ENCODE peak calls at places on chromosomes 12 and 14, in eight cellular contexts. Q is RWPE1; B is WTC11; U is tibial artery; C is cardiac fibroblast; S is NB4; H is heart right ventricle; M is CD4-positive, alpha-beta T cell. X is an unnamed sample.

GRCh38 chr14:100246809-100247428 is 8.0 kb downstream of the YY1 start:
- DNase-seq in B (no peak), S (peak), Q (peak), M (no peak), H (no peak), C (peak), U (no peak), X (no peak)

GRCh38 chr14:72629534-72629933 is 264.4 kb downstream of the DPF3 start:
- DNase-seq in M (no peak), U (no peak), Q (no peak), S (no peak), B (no peak), C (no peak), H (no peak), X (no peak)

GRCh38 chr14:67641902-67642749 is 22.4 kb downstream of the ARG2 start:
- DNase-seq in C (no peak), U (no peak), M (no peak), Q (no peak), B (no peak), H (no peak), S (no peak), X (no peak)

GRCh38 chr12:11822071-11822818 is 172.8 kb downstream of the ETV6 start:
- DNase-seq in S (no peak), H (no peak), C (peak), B (no peak), M (peak), U (no peak), Q (no peak), X (no peak)

GRCh38 chr12:23867794-23868193 is 81.7 kb downstream of the SOX5 start:
- DNase-seq in H (no peak), C (no peak), U (no peak), B (no peak), Q (no peak), S (no peak), M (no peak), X (no peak)

GRCh38 chr12:12723147-12723680 is 6.0 kb downstream of the CDKN1B start:
- DNase-seq in B (no peak), S (peak), U (no peak), H (no peak), Q (no peak), M (no peak), C (no peak), X (no peak)

GRCh38 chr12:95877622-95878021 is 18.9 kb downstream of the SNRPF start:
- DNase-seq in Q (no peak), U (no peak), C (peak), S (no peak), M (no peak), B (no peak), H (no peak), X (no peak)

GRCh38 chr12:50517456-50518048 is 12.8 kb downstream of the DIP2B start:
- DNase-seq in S (peak), Q (peak), C (peak), B (no peak), H (no peak), U (no peak), M (no peak), X (no peak)

GRCh38 chr14:23167006-23167847 is 16.2 kb downstream of the SLC7A8 start:
- DNase-seq in M (no peak), H (no peak), S (no peak), B (no peak), C (no peak), Q (no peak), U (no peak), X (no peak)

GRCh38 chr14:20564501-20564997 is 3.7 kb upstream of the RNASE9 start:
- DNase-seq in S (no peak), H (no peak), B (peak), M (no peak), C (no peak), U (no peak), Q (no peak), X (no peak)

GRCh38 chr14:95065411-95065810 is 91.9 kb downstream of the DICER1 start:
- DNase-seq in Q (no peak), C (no peak), H (no peak), M (no peak), U (no peak), S (no peak), B (no peak), X (no peak)

GRCh38 chr12:55972906-55973597 is 826 bp upstream of the RAB5B start:
- DNase-seq in U (no peak), Q (no peak), C (no peak), H (no peak), M (no peak), S (peak), B (no peak), X (no peak)

GRCh38 chr14:91059576-91060471 is 617 bp downstream of the RPS6KA5 start:
- DNase-seq in C (no peak), M (peak), H (peak), B (peak), Q (peak), U (peak), S (peak), X (peak)

GRCh38 chr14:103115845-103116572 is 7.3 kb upstream of the TNFAIP2 start:
- DNase-seq in B (no peak), Q (no peak), S (no peak), H (no peak), C (peak), M (no peak), U (no peak), X (no peak)

GRCh38 chr14:64698899-64699298 is 5.3 kb upstream of the PLEKHG3 start:
- DNase-seq in Q (no peak), H (no peak), S (peak), C (no peak), M (no peak), B (no peak), U (peak), X (no peak)

GRCh38 chr12:97375310-97375709 is 87.3 kb upstream of the RMST start:
- DNase-seq in S (no peak), Q (no peak), H (no peak), B (no peak), M (no peak), C (no peak), U (no peak), X (no peak)

GRCh38 chr12:126337556-126337955 is 1272.3 kb downstream of the AACS start:
- DNase-seq in C (peak), Q (peak), S (no peak), M (no peak), U (no peak), H (no peak), B (no peak), X (no peak)

GRCh38 chr14:72810201-72810600 is 83.7 kb downstream of the DPF3 start:
- DNase-seq in M (no peak), H (no peak), Q (no peak), C (peak), B (no peak), S (no peak), U (no peak), X (no peak)

GRCh38 chr12:3930216-3930615 is 57.0 kb upstream of the PARP11 start:
- DNase-seq in S (no peak), C (no peak), B (no peak), Q (no peak), M (no peak), U (no peak), H (no peak), X (no peak)

GRCh38 chr14:50756300-50756699 is 74.7 kb downstream of the NIN start:
- DNase-seq in S (no peak), H (no peak), M (no peak), Q (no peak), U (no peak), B (no peak), C (no peak), X (no peak)

GRCh38 chr14:50745401-50746058 is 77.4 kb upstream of the SAV1 start:
- DNase-seq in C (no peak), M (no peak), H (no peak), S (no peak), Q (no peak), B (no peak), U (no peak), X (no peak)

GRCh38 chr14:50750323-50750722 is 80.6 kb downstream of the NIN start:
- DNase-seq in H (no peak), M (no peak), C (no peak), S (no peak), B (no peak), U (no peak), Q (no peak), X (no peak)
- TF ChIP-seq CTCF in H (no peak), M (no peak), C (no peak), S (no peak), B (no peak), U (no peak), Q (no peak), X (no peak)

GRCh38 chr12:118103231-118103600 is 595 bp downstream of the VSIG10 start:
- DNase-seq in H (no peak), M (no peak), C (peak), Q (peak), S (peak), U (no peak), B (no peak), X (no peak)

GRCh38 chr12:118102070-118102469 is 1.7 kb downstream of the VSIG10 start:
- DNase-seq in H (no peak), C (no peak), U (no peak), S (no peak), M (no peak), B (no peak), Q (peak), X (no peak)

GRCh38 chr12:118101051-118101450 is 2.8 kb downstream of the VSIG10 start:
- DNase-seq in H (no peak), M (no peak), U (no peak), C (no peak), B (no peak), Q (no peak), S (no peak), X (no peak)

GRCh38 chr12:118102609-118103008 is 1.2 kb downstream of the VSIG10 start:
- DNase-seq in Q (peak), M (no peak), U (no peak), B (no peak), S (no peak), H (no peak), C (no peak), X (no peak)

GRCh38 chr12:118103601-118104382 is at the start of gene VSIG10:
- DNase-seq in U (peak), M (no peak), B (peak), H (peak), S (peak), Q (peak), C (peak), X (peak)
- TF ChIP-seq CTCF in U (no peak), M (no peak), B (no peak), H (no peak), S (no peak), Q (no peak), C (no peak), X (no peak)

DNA sequence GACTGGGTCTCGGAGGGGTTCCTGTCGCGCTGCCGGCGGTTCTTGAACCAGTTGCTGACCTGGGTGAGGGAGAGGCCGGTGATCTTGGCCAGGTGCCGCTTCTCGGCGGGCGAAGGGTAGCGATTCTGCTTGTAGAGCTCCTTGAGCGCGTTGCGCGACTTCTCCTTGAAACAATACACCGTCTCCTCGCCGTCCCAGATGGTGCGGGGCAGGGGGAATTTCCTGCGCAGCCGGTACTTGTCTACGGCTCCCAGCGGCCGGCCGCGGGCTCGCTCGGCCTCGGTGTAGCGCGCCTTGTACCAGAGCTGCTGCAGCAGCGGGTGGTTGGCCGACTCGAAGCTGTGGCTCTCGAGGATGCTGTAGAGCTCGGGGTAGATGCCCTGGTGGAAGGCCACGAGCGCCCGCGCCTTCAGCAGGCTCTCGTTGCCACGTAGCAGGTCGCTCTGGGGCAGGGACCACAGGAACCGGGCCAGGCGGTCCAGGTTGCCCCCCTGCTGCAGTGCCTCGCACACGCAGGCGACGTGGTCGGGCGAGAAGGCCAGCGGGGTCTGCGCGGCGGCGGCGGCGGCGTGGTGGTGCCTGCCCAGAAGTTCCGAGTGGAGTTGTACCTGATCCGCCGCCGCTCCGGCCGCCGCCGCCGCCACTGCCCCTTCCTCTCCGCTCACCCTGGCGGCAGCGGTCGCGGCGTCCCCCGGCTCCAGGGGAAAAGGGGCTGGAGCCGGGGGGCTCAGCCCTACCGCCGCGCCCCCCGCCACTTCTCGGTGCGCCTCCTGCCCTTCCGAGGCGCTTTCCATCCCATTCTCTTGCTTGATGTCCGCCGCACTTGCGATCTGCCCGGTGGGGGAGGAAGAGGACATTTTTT is 702 bp downstream of the SIX4 start:
- DNase-seq in Q (peak), H (peak), C (peak), U (peak), S (peak), M (no peak), B (peak), X (peak)
- TF ChIP-seq CTCF in Q (no peak), H (no peak), C (no peak), U (no peak), S (no peak), M (no peak), B (no peak), X (no peak)

GRCh38 chr14:25461780-25462179 is 411.8 kb upstream of the STXBP6 start:
- DNase-seq in H (no peak), B (peak), U (no peak), Q (no peak), S (no peak), C (no peak), M (no peak), X (no peak)
- TF ChIP-seq CTCF in H (no peak), B (peak), U (no peak), Q (no peak), S (no peak), C (no peak), M (no peak), X (no peak)

DNA sequence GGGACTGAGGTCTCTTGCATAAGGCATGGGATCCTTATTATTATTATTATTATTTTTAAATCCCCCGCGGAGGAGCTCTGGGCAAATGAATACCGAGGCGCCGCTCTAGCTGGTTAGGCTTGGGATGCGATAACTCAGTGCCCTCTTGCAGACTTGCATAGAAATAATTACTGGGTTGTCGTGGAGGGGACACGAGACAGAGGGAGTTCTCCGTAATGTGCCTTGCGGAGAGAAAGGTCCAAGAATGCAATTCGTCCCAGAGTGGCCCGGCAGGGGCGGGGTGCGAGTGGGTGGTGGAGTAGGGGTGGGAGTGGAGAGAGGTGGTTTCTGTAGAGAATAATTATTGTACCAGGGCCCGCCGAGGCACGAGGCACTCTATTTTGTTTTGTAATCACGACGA is 2.5 kb upstream of the TBX5 start:
- DNase-seq in Q (no peak), C (no peak), S (no peak), B (no peak), M (no peak), U (no peak), H (no peak), X (no peak)
- TF ChIP-seq CTCF in Q (no peak), C (no peak), S (no peak), B (no peak), M (no peak), U (no peak), H (no peak), X (no peak)

GRCh38 chr12:92928962-92929915 is at the start of gene EEA1:
- DNase-seq in H (peak), M (peak), C (peak), S (peak), Q (peak), B (peak), U (peak), X (peak)
- TF ChIP-seq CTCF in H (no peak), M (peak), C (no peak), S (no peak), Q (peak), B (no peak), U (peak), X (no peak)

DNA sequence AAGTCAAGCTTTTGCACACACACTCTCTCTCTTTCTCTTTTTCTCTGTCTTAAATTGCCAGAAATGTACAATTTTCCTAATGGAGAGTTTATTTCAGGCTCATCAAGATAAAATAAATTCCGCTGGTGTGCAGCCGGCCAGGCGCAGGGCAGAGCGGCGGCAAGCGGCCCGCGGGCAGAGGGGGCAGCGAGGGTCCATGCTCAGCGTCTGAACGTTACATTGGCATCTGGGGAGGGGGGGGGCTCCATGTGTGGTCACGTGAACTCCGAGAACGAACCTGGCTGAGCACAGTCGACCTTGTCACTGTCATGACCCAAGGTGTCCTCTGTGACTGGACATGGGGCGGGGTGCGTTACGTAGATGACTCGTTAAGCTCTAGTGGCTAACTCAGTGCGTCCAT is 23.8 kb upstream of the FZD10 start:
- DNase-seq in B (no peak), U (no peak), H (no peak), M (no peak), C (no peak), Q (no peak), S (no peak), X (no peak)
- TF ChIP-seq CTCF in B (no peak), U (no peak), H (no peak), M (no peak), C (no peak), Q (no peak), S (no peak), X (no peak)